ENCODE peak calls at places on chromosomes 12 and 14, in four cellular contexts. A, Z, I and V are unnamed samples.

GRCh38 chr12:111314949-111315539 is 53.9 kb downstream of the PHETA1 start:
- DNase-seq in Z (peak), I (no peak), A (no peak), V (no peak)

GRCh38 chr12:41745593-41745992 is 399.1 kb downstream of the GXYLT1 start:
- DNase-seq in I (no peak), Z (no peak), A (no peak), V (no peak)

GRCh38 chr12:120466560-120467315 is 2.8 kb downstream of the SRSF9 start:
- DNase-seq in Z (peak), I (peak), A (no peak), V (no peak)

GRCh38 chr12:47636908-47637780 is 68.7 kb downstream of the RPAP3 start:
- DNase-seq in A (no peak), Z (no peak), I (peak), V (no peak)

GRCh38 chr12:88628856-88629509 is 48.7 kb upstream of the KITLG start:
- DNase-seq in Z (no peak), A (no peak), I (no peak), V (no peak)

GRCh38 chr14:58280954-58281787 is 17.2 kb upstream of the ARID4A start:
- DNase-seq in A (no peak), I (no peak), Z (peak), V (no peak)

GRCh38 chr12:89016970-89017778 is 335.1 kb downstream of the DUSP6 start:
- DNase-seq in I (peak), Z (peak), A (peak), V (no peak)

GRCh38 chr12:78239566-78239965 is 408.9 kb downstream of the NAV3 start:
- DNase-seq in I (no peak), Z (no peak), A (no peak), V (no peak)

GRCh38 chr12:107749094-107749493 is 11.8 kb downstream of the PRDM4 start:
- DNase-seq in A (no peak), I (no peak), Z (no peak), V (no peak)

GRCh38 chr14:37140176-37140575 is 32.2 kb downstream of the SLC25A21 start:
- DNase-seq in A (no peak), Z (no peak), I (no peak), V (no peak)

GRCh38 chr14:78567343-78567742 is 397.2 kb downstream of the NRXN3 start:
- DNase-seq in Z (no peak), I (no peak), A (no peak), V (no peak)

GRCh38 chr12:114479831-114480230 is 73.9 kb upstream of the TBX5 start:
- DNase-seq in A (no peak), Z (no peak), I (no peak), V (no peak)

GRCh38 chr12:46843811-46844210 is 18.0 kb upstream of the SLC38A4 start:
- DNase-seq in Z (no peak), I (no peak), A (no peak), V (no peak)

GRCh38 chr14:69996197-69996596 is 117.0 kb downstream of the SMOC1 start:
- DNase-seq in Z (no peak), I (no peak), A (no peak), V (no peak)

GRCh38 chr14:22044193-22044592 is 370.6 kb upstream of the OR4E1 start:
- DNase-seq in A (no peak), I (no peak), Z (no peak), V (no peak)
- TF ChIP-seq CTCF in A (no peak), I (no peak), Z (no peak), V (no peak)

GRCh38 chr12:123270380-123271181 is 1.1 kb downstream of the CDK2AP1 start:
- DNase-seq in I (peak), Z (peak), A (no peak), V (no peak)

GRCh38 chr12:123268850-123269249 is 2.8 kb downstream of the CDK2AP1 start:
- DNase-seq in Z (no peak), A (no peak), I (no peak), V (no peak)

GRCh38 chr12:123269980-123270379 is 1.7 kb downstream of the CDK2AP1 start:
- DNase-seq in I (no peak), Z (no peak), A (no peak), V (no peak)

GRCh38 chr12:123267991-123268843 is 3.4 kb downstream of the CDK2AP1 start:
- DNase-seq in Z (no peak), I (no peak), A (no peak), V (no peak)

GRCh38 chr12:123269395-123269892 is 2.2 kb downstream of the CDK2AP1 start:
- DNase-seq in Z (peak), I (peak), A (no peak), V (peak)
- TF ChIP-seq CTCF in Z (no peak), I (no peak), A (no peak), V (no peak)

GRCh38 chr12:106138646-106139421 is at the start of gene NUAK1:
- DNase-seq in I (peak), Z (peak), A (no peak), V (peak)
- TF ChIP-seq CTCF in I (no peak), Z (no peak), A (peak), V (no peak)

DNA sequence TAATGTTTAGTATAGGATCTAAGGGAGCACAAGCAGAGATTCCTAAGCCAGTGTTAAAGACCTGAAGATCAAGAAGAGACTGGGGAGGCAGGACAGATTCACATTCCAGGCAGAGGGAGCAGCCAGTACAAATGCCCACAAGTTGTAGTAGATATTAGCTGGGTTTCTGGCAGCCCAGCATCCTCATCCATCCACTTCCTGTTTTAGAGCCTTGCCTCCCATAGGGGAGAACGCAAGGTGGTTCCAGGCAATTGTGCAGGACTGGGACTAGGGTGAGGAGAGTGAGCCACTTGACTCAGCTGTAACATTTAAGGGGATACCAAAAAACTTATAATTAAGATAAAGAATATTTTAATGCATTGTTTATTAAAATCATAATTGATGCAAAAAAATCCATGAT is 71.3 kb upstream of the PSMA6 start:
- DNase-seq in A (no peak), I (no peak), Z (no peak), V (no peak)
- TF ChIP-seq CTCF in A (no peak), I (no peak), Z (no peak), V (no peak)

DNA sequence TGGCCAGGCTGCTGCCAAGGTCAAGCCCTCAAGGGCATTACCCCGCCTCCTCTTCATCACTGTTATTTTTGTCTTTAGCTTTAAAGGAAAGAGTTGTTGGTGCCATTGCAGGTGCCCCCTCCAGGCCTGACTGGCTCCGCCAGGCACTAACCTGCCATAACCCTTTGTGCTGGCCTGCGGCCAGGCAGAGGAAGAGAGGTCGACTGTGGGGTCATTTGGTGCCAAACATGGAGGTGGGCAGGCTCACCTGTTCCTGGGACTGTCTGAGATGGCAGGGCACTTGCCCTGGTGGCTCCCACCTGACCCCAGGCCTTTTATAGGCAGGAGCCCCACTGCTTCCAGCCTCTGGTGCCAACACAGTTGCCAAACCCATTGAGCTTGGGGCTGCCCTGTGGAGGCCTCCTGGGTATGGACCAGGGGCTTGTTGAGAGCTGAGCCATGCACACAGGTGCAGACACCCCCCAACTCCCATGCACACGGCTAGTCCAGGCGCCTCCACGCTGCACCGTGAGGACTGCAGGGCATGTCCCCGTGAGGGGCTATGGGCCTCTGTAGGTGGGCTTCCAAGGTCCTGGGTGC is 29.4 kb upstream of the PLD4 start:
- DNase-seq in A (no peak), Z (no peak), I (no peak), V (peak)
- TF ChIP-seq CTCF in A (no peak), Z (no peak), I (no peak), V (no peak)

DNA sequence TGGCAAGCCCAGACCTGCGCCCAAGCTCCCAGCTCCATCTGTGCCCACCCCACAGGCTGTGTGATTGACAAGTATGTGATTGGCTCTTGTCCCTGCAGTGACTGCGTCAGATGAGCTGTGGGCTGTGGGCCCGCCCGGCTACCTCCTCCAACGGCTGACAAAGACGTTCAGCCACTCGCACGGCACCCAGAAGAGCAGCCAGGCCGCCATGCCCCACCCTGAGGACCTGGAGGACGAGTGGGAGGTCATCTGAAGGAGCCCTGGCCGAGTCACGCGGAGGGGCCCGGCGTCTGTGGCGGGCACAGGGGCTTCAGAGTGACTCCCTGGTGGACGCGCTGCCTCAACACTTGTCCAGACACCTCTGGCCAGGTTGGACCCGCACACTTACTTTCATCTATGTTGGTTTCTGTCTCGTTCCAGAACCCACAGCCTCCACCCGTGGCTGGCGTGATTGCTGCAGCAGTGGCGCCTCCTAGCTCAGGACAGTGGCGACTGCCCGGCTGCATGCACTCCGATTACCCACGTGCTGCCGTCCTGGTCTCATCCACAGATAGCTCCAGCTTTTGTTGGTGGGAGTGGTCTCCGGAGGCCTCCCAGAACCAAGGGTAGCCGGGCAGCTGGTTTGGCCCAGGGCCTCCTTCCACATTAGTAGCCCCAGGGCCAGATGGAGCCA is 11.4 kb downstream of the ANKRD9 start:
- DNase-seq in A (no peak), I (peak), Z (no peak), V (no peak)
- TF ChIP-seq CTCF in A (no peak), I (no peak), Z (no peak), V (peak)

GRCh38 chr14:35526962-35527361 is 7.0 kb upstream of the INSM2 start:
- DNase-seq in Z (no peak), I (no peak), A (no peak), V (no peak)
- TF ChIP-seq CTCF in Z (no peak), I (no peak), A (no peak), V (no peak)

GRCh38 chr12:2412305-2412643 is 359.5 kb downstream of the CACNA1C start:
- DNase-seq in I (no peak), Z (no peak), A (no peak), V (no peak)

GRCh38 chr12:2413999-2414792 is 361.4 kb downstream of the CACNA1C start:
- DNase-seq in A (no peak), I (no peak), Z (no peak), V (no peak)

GRCh38 chr12:2416158-2416557 is 363.4 kb downstream of the CACNA1C start:
- DNase-seq in A (no peak), I (no peak), Z (no peak), V (no peak)

GRCh38 chr12:2415568-2415944 is 362.8 kb downstream of the CACNA1C start:
- DNase-seq in A (no peak), I (no peak), Z (no peak), V (no peak)

GRCh38 chr12:2414810-2415567 is 362.2 kb downstream of the CACNA1C start:
- DNase-seq in Z (no peak), I (no peak), A (no peak), V (no peak)
- TF ChIP-seq CTCF in Z (no peak), I (no peak), A (no peak), V (no peak)